ENCODE peak calls at places on chromosomes 16 and 17, in nine cellular contexts. F is lung, E is astrocyte of the spinal cord, K is progenitor cell of endocrine pancreas, T is AG04450, Y is uterus, X is LNCaP clone FGC, O is nephron progenitor cell, M is fibroblast of lung. U is an unnamed sample.

GRCh38 chr17:45006927-45007461 is 38.9 kb upstream of the C1QL1 start:
- DNase-seq in O (no peak), E (no peak), X (no peak), F (no peak), Y (no peak), T (no peak), K (no peak), M (no peak), U (no peak)

GRCh38 chr17:33905338-33905800 is 349.7 kb upstream of the CCL2 start:
- DNase-seq in M (no peak), E (no peak), X (no peak), O (no peak), T (no peak), F (no peak), K (no peak), Y (no peak), U (no peak)

GRCh38 chr16:86502856-86503748 is 7.2 kb upstream of the FOXF1 start:
- DNase-seq in T (no peak), O (no peak), X (no peak), M (no peak), F (no peak), Y (no peak), K (no peak), E (no peak), U (no peak)

GRCh38 chr16:17125671-17126070 is 345.1 kb downstream of the XYLT1 start:
- DNase-seq in X (no peak), Y (no peak), F (no peak), O (no peak), E (peak; percentile 67), M (peak; percentile 71), T (no peak), K (no peak), U (no peak)

GRCh38 chr16:10122546-10122945 is 59.7 kb downstream of the GRIN2A start:
- DNase-seq in X (no peak), E (no peak), K (no peak), M (peak; percentile 42), O (peak; percentile 9), T (no peak), F (no peak), Y (no peak), U (no peak)

GRCh38 chr17:79609616-79610150 is 1.2 kb downstream of the RBFOX3 start:
- DNase-seq in X (no peak), T (no peak), O (peak; percentile 32), M (no peak), Y (no peak), E (no peak), K (no peak), F (no peak), U (no peak)

GRCh38 chr17:80424878-80425765 is 10.2 kb downstream of the ENDOV start:
- DNase-seq in Y (no peak), X (no peak), K (no peak), M (no peak), T (no peak), E (no peak), F (no peak), O (no peak), U (no peak)

GRCh38 chr17:81084691-81085419 is 49.9 kb downstream of the BAIAP2 start:
- DNase-seq in T (no peak), X (peak; percentile 76), M (no peak), O (no peak), K (no peak), Y (no peak), E (no peak), F (peak; percentile 68), U (no peak)

GRCh38 chr17:43927101-43927935 is 15.0 kb downstream of the PPY start:
- DNase-seq in O (no peak), M (no peak), Y (no peak), K (no peak), E (no peak), T (no peak), F (no peak), X (no peak), U (no peak)

GRCh38 chr17:10384175-10384574 is 11.4 kb upstream of the MYH13 start:
- DNase-seq in X (no peak), E (no peak), T (no peak), O (peak; percentile 8), K (no peak), F (no peak), M (no peak), Y (no peak), U (no peak)

GRCh38 chr17:61635913-61636432 is 45.0 kb upstream of the NACA2 start:
- DNase-seq in M (peak; percentile 33), F (no peak), X (peak; percentile 31), O (peak; percentile 27), E (peak; percentile 57), T (peak; percentile 29), Y (no peak), K (peak; percentile 16), U (no peak)

GRCh38 chr17:27413295-27413694 is 43.0 kb upstream of the KSR1 start:
- DNase-seq in E (no peak), Y (no peak), T (no peak), K (no peak), M (no peak), O (no peak), F (no peak), X (no peak), U (no peak)

GRCh38 chr16:29899516-29900101 is at the start of gene SEZ6L2:
- DNase-seq in X (peak; percentile 88), Y (no peak), M (peak; percentile 93), O (peak; percentile 98), T (peak; percentile 65), K (no peak), F (peak; percentile 79), E (peak; percentile 78), U (peak; percentile 82)

GRCh38 chr16:20401475-20402016 is 3.0 kb downstream of the PDILT start:
- DNase-seq in E (no peak), Y (no peak), K (no peak), T (no peak), O (peak; percentile 28), M (no peak), F (no peak), X (no peak), U (no peak)

GRCh38 chr17:76120658-76121008 is 17.0 kb upstream of the EXOC7 start:
- DNase-seq in Y (no peak), K (no peak), O (no peak), F (no peak), M (no peak), T (no peak), E (no peak), X (no peak), U (no peak)

GRCh38 chr17:76123749-76124581 is 17.1 kb downstream of the FOXJ1 start:
- DNase-seq in F (no peak), O (no peak), M (no peak), K (no peak), T (no peak), X (no peak), E (no peak), Y (no peak), U (no peak)

GRCh38 chr17:76123127-76123499 is 17.9 kb downstream of the FOXJ1 start:
- DNase-seq in X (no peak), O (no peak), Y (no peak), T (no peak), E (no peak), F (no peak), K (no peak), M (no peak), U (no peak)

GRCh38 chr17:76122411-76123126 is 18.5 kb downstream of the FOXJ1 start:
- DNase-seq in O (no peak), F (no peak), K (no peak), Y (no peak), T (no peak), M (no peak), E (no peak), X (no peak), U (no peak)

DNA sequence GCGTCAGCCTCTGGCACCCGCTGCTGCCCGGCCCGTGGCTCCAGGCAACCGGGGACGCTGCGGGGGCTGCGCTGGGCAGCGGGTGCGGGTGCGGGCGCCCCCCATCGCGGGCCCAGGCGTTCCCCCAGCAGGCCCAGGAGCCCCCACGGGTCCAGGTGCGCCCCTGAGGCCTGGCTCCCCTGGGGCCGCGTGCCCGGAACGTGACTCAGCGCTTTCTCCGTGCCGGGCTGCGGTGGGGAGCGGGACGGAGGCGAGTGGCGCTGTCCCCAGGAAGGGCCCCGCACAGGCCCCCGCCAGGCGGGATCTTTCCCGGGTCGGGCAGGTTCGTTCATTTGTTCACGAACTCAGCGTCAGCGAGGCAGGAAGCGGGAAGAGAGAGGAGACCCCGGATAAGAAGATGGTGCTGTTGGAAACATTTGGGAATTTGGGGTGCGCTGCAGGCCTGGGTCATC is 18.4 kb upstream of the EXOC7 start:
- DNase-seq in E (no peak), X (no peak), F (no peak), T (no peak), K (no peak), Y (peak; percentile 31), O (no peak), M (peak; percentile 39), U (no peak)
- TF ChIP-seq CTCF in E (no peak), X (no peak), F (no peak), T (no peak), K (no peak), Y (no peak), O (no peak), M (no peak), U (no peak)

GRCh38 chr16:66278604-66279262 is 87.8 kb upstream of the CDH5 start:
- DNase-seq in Y (no peak), K (no peak), X (no peak), O (no peak), E (no peak), T (no peak), M (no peak), F (no peak), U (no peak)
- TF ChIP-seq CTCF in Y (no peak), K (peak; percentile 45), X (peak; percentile 47), O (no peak), E (no peak), T (no peak), M (no peak), F (no peak), U (no peak)

DNA sequence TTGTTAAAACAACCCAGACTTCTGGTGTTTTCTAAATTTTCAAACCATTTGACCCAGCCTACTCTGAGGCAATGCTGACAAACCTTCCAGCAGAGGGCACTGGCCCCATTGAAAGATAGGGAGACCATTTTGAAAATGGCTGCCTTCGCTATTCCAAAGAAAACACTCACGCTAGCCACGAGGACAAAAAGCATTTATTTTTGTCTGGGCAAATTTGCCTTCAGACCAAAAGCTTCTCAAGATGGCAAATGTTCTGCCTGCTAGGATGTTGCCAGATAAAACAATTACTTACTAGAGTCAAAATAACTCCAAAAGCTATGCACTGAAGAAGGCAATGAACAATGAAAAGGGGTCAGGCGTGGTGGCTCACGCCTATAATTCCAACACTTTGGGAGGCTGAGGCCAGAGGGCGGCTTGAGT is 296.7 kb upstream of the IRX5 start:
- DNase-seq in Y (no peak), X (no peak), T (no peak), F (peak; percentile 48), O (peak; percentile 24), E (peak; percentile 31), M (peak; percentile 16), K (no peak), U (no peak)
- TF ChIP-seq CTCF in Y (no peak), X (peak; percentile 50), T (no peak), F (no peak), O (peak; percentile 54), E (peak; percentile 62), M (no peak), K (peak; percentile 52), U (no peak)

DNA sequence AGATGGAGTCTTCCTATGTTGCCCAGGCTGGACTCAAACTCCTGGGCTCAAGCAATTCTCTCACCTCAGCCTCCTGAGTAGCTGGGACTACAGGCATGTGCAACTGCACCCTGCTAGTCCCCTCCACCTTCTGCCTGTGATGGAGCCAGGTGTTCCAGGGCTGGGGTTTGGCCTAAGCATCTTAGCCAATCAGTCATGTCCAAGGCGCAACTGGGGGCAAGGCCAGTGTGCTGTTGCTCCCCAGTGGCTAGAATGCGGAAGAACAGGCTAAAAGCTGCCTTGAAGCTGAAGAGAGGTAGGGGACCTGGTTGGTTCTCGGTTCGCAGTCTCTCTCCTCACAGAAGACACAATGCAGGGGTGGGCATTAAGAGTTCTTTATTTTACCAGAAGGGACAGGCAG is 18.6 kb downstream of the FLOT2 start:
- DNase-seq in M (peak; percentile 43), O (peak; percentile 38), X (no peak), T (no peak), K (no peak), Y (no peak), E (peak; percentile 44), F (no peak), U (no peak)
- TF ChIP-seq CTCF in M (peak; percentile 61), O (peak; percentile 28), X (peak; percentile 59), T (peak; percentile 54), K (peak; percentile 58), Y (peak; percentile 18), E (peak; percentile 68), F (no peak), U (no peak)

U was measured in activated B cell treated with CpG ODN at 0.5 μM for 24 hours.